ENCODE peak calls at places on chromosomes 11 and 22, in seven cellular contexts. I is germinal center, P is posterior cingulate gyrus, D is NCI-H1436 treated with DMSO at 0.1 percent for 48 hours, B is HS-27A, Y is HTR-8/SVneo, Q is fibroblast of the aortic adventitia. H is an unnamed sample.
A peak's percentile ranks its signal among the peaks of the same experiment; 100 is the strongest.

GRCh38 chr11:126736682-126737404 is 263.7 kb downstream of the KIRREL3 start:
- DNase-seq in I (no peak), P (no peak), D (no peak), B (no peak), Y (no peak), Q (no peak), H (no peak)

GRCh38 chr11:67420147-67420645 is 4.7 kb downstream of the CARNS1 start:
- DNase-seq in I (no peak), P (no peak), D (no peak), B (no peak), Y (no peak), Q (no peak), H (no peak)

GRCh38 chr11:57081356-57081755 is 92.6 kb downstream of the OR5AK2 start:
- DNase-seq in I (no peak), P (no peak), D (no peak), B (no peak), Y (no peak), Q (no peak), H (peak; percentile 57)

GRCh38 chr11:3150726-3151125 is 14.4 kb downstream of the OSBPL5 start:
- DNase-seq in I (no peak), P (no peak), D (no peak), B (no peak), Y (no peak), Q (no peak), H (no peak)

GRCh38 chr22:38455530-38456271 is 702 bp upstream of the KCNJ4 start:
- DNase-seq in I (no peak), P (no peak), D (no peak), B (no peak), Y (peak; percentile 41), Q (no peak), H (peak; percentile 86)

GRCh38 chr11:8826145-8826786 is 84.7 kb upstream of the AKIP1 start:
- DNase-seq in I (no peak), P (no peak), D (no peak), B (peak; percentile 53), Y (no peak), Q (peak; percentile 76), H (peak; percentile 83)

GRCh38 chr11:4008116-4008515 is 86.5 kb upstream of the RRM1 start:
- DNase-seq in I (no peak), P (no peak), D (no peak), B (no peak), Y (no peak), Q (no peak), H (no peak)

GRCh38 chr11:68383976-68384501 is 71.6 kb downstream of the LRP5 start:
- DNase-seq in I (peak; percentile 66), P (peak; percentile 72), D (no peak), B (peak; percentile 15), Y (peak; percentile 81), Q (peak; percentile 52), H (peak; percentile 94)

GRCh38 chr11:112024178-112024777 is 930 bp upstream of the DLAT start:
- DNase-seq in I (peak; percentile 57), P (no peak), D (no peak), B (no peak), Y (no peak), Q (no peak), H (no peak)

GRCh38 chr11:76799061-76799804 is 16.1 kb downstream of the TSKU start:
- DNase-seq in I (peak; percentile 88), P (peak; percentile 78), D (no peak), B (no peak), Y (peak; percentile 83), Q (peak; percentile 83), H (peak; percentile 96)

GRCh38 chr11:44517541-44517940 is 47.9 kb upstream of the CD82 start:
- DNase-seq in I (no peak), P (no peak), D (no peak), B (no peak), Y (no peak), Q (no peak), H (no peak)

GRCh38 chr11:1565173-1565903 is 6.7 kb downstream of the DUSP8 start:
- DNase-seq in I (no peak), P (no peak), D (no peak), B (no peak), Y (no peak), Q (no peak), H (no peak)

GRCh38 chr11:43818220-43818619 is 62.4 kb upstream of the ALKBH3 start:
- DNase-seq in I (no peak), P (no peak), D (no peak), B (no peak), Y (no peak), Q (peak; percentile 19), H (no peak)

GRCh38 chr11:120400564-120401364 is 64.6 kb downstream of the ARHGEF12 start:
- DNase-seq in I (no peak), P (no peak), D (no peak), B (peak; percentile 76), Y (peak; percentile 70), Q (peak; percentile 98), H (no peak)

GRCh38 chr22:36068776-36069344 is 40.2 kb upstream of the RBFOX2 start:
- DNase-seq in I (no peak), P (no peak), D (no peak), B (no peak), Y (no peak), Q (no peak), H (no peak)

GRCh38 chr22:44180706-44181032 is at the start of gene PARVG:
- DNase-seq in I (peak; percentile 83), P (no peak), D (no peak), B (no peak), Y (no peak), Q (no peak), H (peak; percentile 81)

GRCh38 chr22:20242393-20243175 is 25.5 kb downstream of the RTN4R start:
- DNase-seq in I (no peak), P (no peak), D (no peak), B (no peak), Y (no peak), Q (no peak), H (no peak)

GRCh38 chr11:88179141-88179540 is 3.9 kb upstream of the RAB38 start:
- DNase-seq in I (no peak), P (no peak), D (no peak), B (no peak), Y (no peak), Q (no peak), H (no peak)

GRCh38 chr22:41203118-41203517 is 2.0 kb upstream of the L3MBTL2 start:
- DNase-seq in I (no peak), P (no peak), D (no peak), B (no peak), Y (no peak), Q (no peak), H (no peak)

GRCh38 chr11:127640822-127641485 is 640.4 kb upstream of the KIRREL3 start:
- DNase-seq in I (no peak), P (no peak), D (no peak), B (no peak), Y (no peak), Q (no peak), H (no peak)

GRCh38 chr11:28713850-28714249 is 605.7 kb downstream of the METTL15 start:
- DNase-seq in I (no peak), P (no peak), D (no peak), B (no peak), Y (no peak), Q (no peak), H (no peak)

GRCh38 chr11:11701070-11701469 is 79.3 kb upstream of the GALNT18 start:
- DNase-seq in I (no peak), P (no peak), D (no peak), B (peak; percentile 35), Y (peak; percentile 6), Q (peak; percentile 31), H (no peak)

GRCh38 chr22:29837780-29838598 is at the start of gene ASCC2:
- DNase-seq in I (peak; percentile 98), P (peak; percentile 97), D (peak; percentile 89), B (peak; percentile 84), Y (peak; percentile 91), Q (peak; percentile 95), H (peak; percentile 99)

GRCh38 chr22:36298601-36299000 is 45.7 kb downstream of the APOL1 start:
- DNase-seq in I (no peak), P (no peak), D (no peak), B (no peak), Y (no peak), Q (no peak), H (no peak)

GRCh38 chr11:124611016-124611571 is at the start of gene PANX3:
- DNase-seq in I (no peak), P (no peak), D (no peak), B (no peak), Y (no peak), Q (no peak), H (no peak)

GRCh38 chr22:23082534-23083314 is 12.4 kb downstream of the GNAZ start:
- DNase-seq in I (no peak), P (no peak), D (no peak), B (no peak), Y (no peak), Q (no peak), H (no peak)

H was measured in endodermal cell.